ENCODE peak calls at places on chromosomes 7 and 10, in five cellular contexts. Y, I, Z, Q and K are unnamed samples.

GRCh38 chr7:102417105-102417504 is 16.3 kb upstream of the ORAI2 start:
- DNase-seq in Y (no peak), I (no peak), Z (no peak), Q (no peak), K (no peak)

GRCh38 chr10:74929197-74929596 is 102.8 kb downstream of the KAT6B start:
- DNase-seq in Y (no peak), I (peak; percentile 79), Z (no peak), Q (no peak), K (peak; percentile 32)

GRCh38 chr10:122786269-122786668 is 59.4 kb downstream of the CUZD1 start:
- DNase-seq in Y (no peak), I (peak; percentile 11), Z (no peak), Q (peak; percentile 85), K (peak; percentile 65)

GRCh38 chr10:115949282-115949844 is 323.6 kb downstream of the GFRA1 start:
- DNase-seq in Y (no peak), I (no peak), Z (no peak), Q (no peak), K (no peak)

GRCh38 chr7:99171731-99172130 is 27.8 kb upstream of the SMURF1 start:
- DNase-seq in Y (no peak), I (no peak), Z (no peak), Q (no peak), K (no peak)

GRCh38 chr7:98110249-98111022 is 3.8 kb downstream of the LMTK2 start:
- DNase-seq in Y (no peak), I (peak; percentile 70), Z (peak; percentile 62), Q (no peak), K (no peak)

GRCh38 chr7:157687158-157687557 is 350.4 kb downstream of the DNAJB6 start:
- DNase-seq in Y (no peak), I (no peak), Z (no peak), Q (no peak), K (peak; percentile 2)

GRCh38 chr10:70559861-70560260 is 42.7 kb downstream of the PRF1 start:
- DNase-seq in Y (no peak), I (no peak), Z (no peak), Q (no peak), K (no peak)

GRCh38 chr7:113872981-113873380 is 45.8 kb downstream of the PPP1R3A start:
- DNase-seq in Y (no peak), I (no peak), Z (no peak), Q (no peak), K (no peak)

GRCh38 chr10:103917326-103918052 is 495 bp downstream of the STN1 start:
- DNase-seq in Y (no peak), I (no peak), Z (no peak), Q (no peak), K (peak; percentile 67)

GRCh38 chr7:31646969-31647368 is 40.0 kb upstream of the PPP1R17 start:
- DNase-seq in Y (no peak), I (no peak), Z (no peak), Q (no peak), K (no peak)

GRCh38 chr7:52079726-52080125 is 763.1 kb upstream of the COBL start:
- DNase-seq in Y (no peak), I (no peak), Z (no peak), Q (no peak), K (no peak)

GRCh38 chr7:98300595-98301372 is 19.3 kb downstream of the BRI3 start:
- DNase-seq in Y (no peak), I (no peak), Z (peak; percentile 88), Q (no peak), K (no peak)

GRCh38 chr7:1175967-1176851 is 16.2 kb upstream of the ZFAND2A start:
- DNase-seq in Y (peak; percentile 54), I (peak; percentile 77), Z (peak; percentile 80), Q (peak; percentile 97), K (peak; percentile 79)

GRCh38 chr7:67346876-67347275 is 350.2 kb downstream of the TYW1 start:
- DNase-seq in Y (no peak), I (no peak), Z (no peak), Q (peak; percentile 35), K (no peak)

GRCh38 chr7:101156866-101157589 is 2.8 kb downstream of the AP1S1 start:
- DNase-seq in Y (no peak), I (no peak), Z (no peak), Q (peak; percentile 63), K (peak; percentile 78)

GRCh38 chr7:101153969-101154692 is at the start of gene AP1S1:
- DNase-seq in Y (peak; percentile 76), I (peak; percentile 96), Z (peak; percentile 96), Q (peak; percentile 99), K (peak; percentile 93)

GRCh38 chr7:101155303-101155702 is 1.0 kb downstream of the AP1S1 start:
- DNase-seq in Y (no peak), I (no peak), Z (no peak), Q (peak; percentile 52), K (no peak)

GRCh38 chr7:101154693-101155102 is 422 bp downstream of the AP1S1 start:
- DNase-seq in Y (no peak), I (no peak), Z (no peak), Q (no peak), K (no peak)

GRCh38 chr7:101156277-101156676 is 2.0 kb downstream of the AP1S1 start:
- DNase-seq in Y (no peak), I (no peak), Z (no peak), Q (peak; percentile 73), K (no peak)
- TF ChIP-seq CTCF in Y (no peak), I (peak; percentile 28), Z (no peak), Q (peak; percentile 72), K (no peak)

GRCh38 chr10:42975558-42976352 is 101.1 kb upstream of the RET start:
- DNase-seq in Y (no peak), I (no peak), Z (peak; percentile 8), Q (peak; percentile 66), K (peak; percentile 4)
- TF ChIP-seq CTCF in Y (no peak), I (no peak), Z (no peak), Q (peak; percentile 57), K (no peak)

DNA sequence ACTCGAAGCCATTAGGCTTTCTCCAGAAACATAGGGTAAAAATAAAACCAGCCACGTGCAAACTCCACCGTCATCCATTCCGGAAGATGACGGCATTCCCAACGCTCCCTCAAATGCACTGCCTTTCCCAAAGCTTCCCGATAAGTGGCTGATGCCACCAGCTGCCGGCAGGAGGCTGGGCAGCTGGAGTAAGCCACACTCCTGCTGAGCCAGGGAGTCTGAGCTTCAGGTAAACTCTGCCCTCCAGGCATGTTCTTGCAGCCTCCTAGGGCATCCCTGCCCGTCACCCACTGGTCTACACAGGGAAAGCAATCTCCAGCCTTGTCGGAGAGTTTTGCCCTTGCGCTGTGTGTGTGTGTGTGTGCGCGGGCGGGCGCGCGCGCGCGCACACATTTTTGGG is 40.5 kb upstream of the TMEM273 start:
- DNase-seq in Y (no peak), I (no peak), Z (no peak), Q (no peak), K (no peak)
- TF ChIP-seq CTCF in Y (no peak), I (no peak), Z (no peak), Q (peak; percentile 22), K (no peak)

GRCh38 chr10:118383699-118384098 is 41.6 kb upstream of the FAM204A start:
- DNase-seq in Y (no peak), I (no peak), Z (no peak), Q (no peak), K (no peak)
- TF ChIP-seq CTCF in Y (no peak), I (no peak), Z (no peak), Q (no peak), K (no peak)

DNA sequence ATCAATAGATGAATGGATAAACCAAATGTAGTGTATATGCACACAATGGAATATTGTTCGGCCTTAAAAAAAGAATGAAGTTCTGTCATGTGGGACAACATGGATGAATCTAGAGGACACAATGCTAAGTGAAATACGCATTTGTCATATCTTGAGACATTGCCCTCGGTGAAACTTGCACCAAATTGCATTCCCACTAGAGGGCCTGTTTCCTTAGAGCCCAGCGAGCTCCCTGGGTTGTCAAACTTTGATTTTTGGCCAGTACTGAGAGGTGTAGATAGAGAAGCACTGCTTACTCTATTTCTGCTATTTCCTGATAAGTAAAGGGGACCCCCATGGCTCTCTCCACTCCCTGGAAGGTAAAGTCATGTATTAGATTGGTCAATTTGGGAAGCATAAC is 157.1 kb downstream of the GPAM start:
- DNase-seq in Y (no peak), I (no peak), Z (no peak), Q (peak; percentile 67), K (peak; percentile 20)
- TF ChIP-seq CTCF in Y (no peak), I (no peak), Z (peak; percentile 13), Q (peak; percentile 82), K (no peak)

DNA sequence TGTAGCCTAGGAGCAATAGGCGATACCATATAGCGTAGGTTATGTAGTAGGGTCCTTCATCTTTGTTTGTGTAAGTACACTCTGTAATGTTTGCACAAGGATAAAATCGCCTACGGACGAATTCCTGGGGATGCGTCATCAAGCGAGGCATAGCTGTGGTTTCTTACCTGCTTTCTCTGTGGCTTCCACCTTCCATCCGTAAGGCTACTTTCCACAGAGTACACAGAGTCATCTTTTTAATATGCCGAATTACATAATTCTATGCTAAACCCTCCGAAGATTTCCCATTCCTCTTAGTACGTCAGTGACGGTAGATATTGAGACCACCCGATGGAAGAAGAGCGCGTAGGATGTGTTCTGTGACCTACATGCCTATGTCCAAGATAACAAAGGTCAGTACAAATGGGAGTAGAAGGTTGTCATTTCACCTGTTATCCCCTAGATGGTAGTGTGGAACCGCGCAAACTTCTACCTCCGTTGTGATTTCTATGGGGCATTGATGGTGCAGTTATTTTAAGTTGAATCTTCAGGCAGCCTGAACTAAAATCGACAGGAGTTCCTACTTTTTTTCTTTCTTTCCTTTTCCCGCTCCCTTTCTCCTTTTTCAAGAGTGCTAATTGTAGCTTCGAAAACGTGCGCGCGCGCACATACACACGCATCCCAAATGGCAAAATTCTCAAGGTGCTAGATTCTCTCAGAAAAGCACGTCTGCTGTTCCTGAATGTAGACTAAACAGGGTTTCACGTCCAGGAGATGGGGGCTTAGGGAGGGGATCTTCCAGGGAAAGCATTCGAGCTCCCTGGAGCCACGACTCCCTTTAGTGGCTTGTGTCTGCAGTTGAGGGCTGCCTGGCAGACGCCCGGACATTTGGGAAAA is 111.7 kb upstream of the MBL2 start:
- DNase-seq in Y (no peak), I (peak; percentile 77), Z (no peak), Q (peak; percentile 83), K (peak; percentile 98)
- TF ChIP-seq CTCF in Y (no peak), I (peak; percentile 77), Z (peak; percentile 69), Q (peak; percentile 90), K (peak; percentile 93)